ENCODE peak calls at places on chromosomes 4 and X, in four cellular contexts. L is neuronal stem cell, P is psoas muscle, D is ovary. B is an unnamed sample.

GRCh38 chrX:57817302-57817701 is 93.0 kb downstream of the ZXDA start:
- DNase-seq in D (no peak), P (no peak), L (no peak), B (no peak)

GRCh38 chr4:142548491-142548890 is 297.6 kb downstream of the INPP4B start:
- DNase-seq in D (no peak), P (no peak), L (no peak), B (no peak)

GRCh38 chr4:6373541-6374410 is 98.6 kb downstream of the PPP2R2C start:
- DNase-seq in D (no peak), P (no peak), L (no peak), B (no peak)

GRCh38 chr4:1009647-1010521 is 1.5 kb upstream of the FGFRL1 start:
- DNase-seq in D (peak; percentile 85), L (no peak), P (peak; percentile 75), B (peak; percentile 99)

GRCh38 chrX:44903107-44903506 is 30.1 kb downstream of the KDM6A start:
- DNase-seq in L (no peak), P (no peak), D (no peak), B (no peak)

GRCh38 chr4:2617955-2618354 is 81.5 kb downstream of the FAM193A start:
- DNase-seq in L (no peak), D (peak; percentile 1), P (no peak), B (no peak)

GRCh38 chr4:26459054-26459755 is 31.1 kb downstream of the CCKAR start:
- DNase-seq in P (no peak), D (no peak), L (peak; percentile 5), B (peak; percentile 52)

GRCh38 chrX:149045645-149046210 is 459.4 kb downstream of the IDS start:
- DNase-seq in P (no peak), D (no peak), L (no peak), B (no peak)

GRCh38 chrX:133868687-133869086 is 116.7 kb downstream of the GPC3 start:
- DNase-seq in L (no peak), P (no peak), D (no peak), B (no peak)

GRCh38 chr4:127140306-127140705 is 492.5 kb upstream of the INTU start:
- DNase-seq in D (no peak), P (no peak), L (no peak), B (no peak)

GRCh38 chrX:119753639-119754257 is 4.6 kb upstream of the SOWAHD start:
- DNase-seq in L (no peak), D (no peak), P (no peak), B (no peak)

GRCh38 chr4:20773144-20773997 is 73.1 kb downstream of the PACRGL start:
- DNase-seq in D (peak; percentile 26), L (peak; percentile 67), P (peak; percentile 12), B (peak; percentile 37)

GRCh38 chrX:154398668-154399526 is 720 bp downstream of the RPL10 start:
- DNase-seq in L (no peak), D (peak; percentile 86), P (peak; percentile 89), B (peak; percentile 67)

GRCh38 chr4:146029147-146029546 is 90.5 kb upstream of the ZNF827 start:
- DNase-seq in P (no peak), D (no peak), L (no peak), B (no peak)

GRCh38 chr4:17373666-17374065 is 138.2 kb downstream of the QDPR start:
- DNase-seq in P (no peak), D (no peak), L (no peak), B (no peak)

GRCh38 chr4:73770917-73771316 is 30.5 kb downstream of the CXCL8 start:
- DNase-seq in P (no peak), D (no peak), L (no peak), B (no peak)

GRCh38 chrX:119655125-119655524 is 37.8 kb downstream of the SEPTIN6 start:
- DNase-seq in L (no peak), P (peak; percentile 29), D (peak; percentile 36), B (no peak)

GRCh38 chrX:134670241-134670811 is 12.1 kb upstream of the PLAC1 start:
- DNase-seq in P (peak; percentile 12), D (no peak), L (no peak), B (peak; percentile 47)

DNA sequence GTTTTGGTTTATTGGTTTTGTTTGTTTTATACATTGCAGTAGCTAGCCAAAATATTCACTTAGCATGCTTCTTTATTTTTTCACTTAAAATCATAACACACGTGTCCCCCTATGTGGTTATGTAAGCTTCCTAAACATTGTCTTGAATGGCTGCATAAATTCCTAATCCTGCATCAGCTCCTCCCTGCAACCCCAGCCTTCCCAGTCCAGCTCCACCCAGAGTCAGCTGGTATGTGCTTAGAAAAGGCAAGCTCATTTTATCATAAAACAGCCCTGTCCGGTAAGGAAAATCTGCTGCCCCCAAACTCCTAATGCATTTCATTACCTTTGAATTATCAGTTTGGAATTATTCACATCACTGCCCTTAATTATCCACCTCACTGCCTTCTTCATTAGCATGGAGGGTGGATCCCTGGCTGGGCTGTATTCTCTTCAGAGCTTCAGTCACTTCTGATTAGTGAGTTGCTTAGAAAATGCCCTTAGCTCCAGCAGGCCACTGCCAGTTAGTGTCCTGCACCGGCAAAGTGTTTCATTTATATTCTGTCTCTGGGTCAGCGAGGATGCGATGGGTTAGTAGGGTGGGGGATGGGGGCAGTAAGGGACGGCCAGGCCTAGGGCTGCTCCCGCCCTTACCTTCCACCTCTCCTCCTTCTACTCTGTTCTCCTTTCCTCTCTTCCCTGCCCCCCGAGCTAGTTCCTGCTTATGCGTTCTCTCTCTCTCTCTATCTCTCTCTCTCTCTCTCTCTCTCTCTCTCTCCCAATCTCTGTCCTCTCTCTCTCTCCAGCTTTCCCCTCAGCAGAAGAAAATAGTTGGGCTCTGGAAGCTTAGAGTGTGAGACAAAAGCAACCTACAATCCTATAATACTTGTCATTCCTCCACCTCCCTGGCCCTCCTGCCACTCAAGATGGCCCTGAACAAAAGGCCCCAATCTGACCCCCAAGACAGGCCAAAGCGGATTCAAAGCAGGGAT is 174.8 kb upstream of the KLF3 start:
- DNase-seq in P (no peak), L (peak; percentile 91), D (no peak), B (peak; percentile 41)
- H3K4me3 ChIP-seq in P (no peak overlapping the region), L (peak overlapping the region; percentile 35), D (no peak overlapping the region), B (no peak overlapping the region)

DNA sequence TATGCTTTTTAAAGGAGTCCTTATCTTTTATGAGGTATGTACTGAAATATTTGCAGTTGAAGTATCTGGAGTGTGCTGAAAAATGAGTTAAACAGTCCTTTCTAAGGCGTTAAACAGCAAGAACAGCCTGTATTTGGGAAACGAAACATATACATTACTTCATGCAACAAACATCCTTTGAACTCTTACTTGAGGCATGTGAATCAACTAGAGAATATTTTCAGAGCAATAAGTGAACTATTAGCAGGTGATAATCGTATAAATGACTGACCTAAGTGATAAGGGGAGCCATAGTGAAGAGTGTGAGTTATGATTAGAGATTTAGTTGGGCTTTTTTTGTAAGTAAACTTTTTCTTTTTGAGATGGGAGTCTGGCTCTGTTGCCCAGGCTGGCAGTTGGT is 45.9 kb upstream of the RHOH start:
- DNase-seq in D (no peak), L (no peak), P (no peak), B (no peak)
- H3K36me3 ChIP-seq in D (no peaks in the 10 kb centered on the region), L (no peaks in the 10 kb centered on the region), P (no peaks in the 10 kb centered on the region), B (no peaks in the 10 kb centered on the region)

GRCh38 chrX:1592863-1593201 is 1.4 kb downstream of the AKAP17A start:
- DNase-seq in L (no peak), P (no peak), D (peak; percentile 74), B (peak; percentile 71)
- H3K27me3 ChIP-seq in L (no peaks in the 10 kb centered on the region), P (no peaks in the 10 kb centered on the region), D (no peaks in the 10 kb centered on the region), B (peaks cover 1% of the 10 kb centered on the region)

GRCh38 chr4:125390727-125391126 is 76.0 kb downstream of the FAT4 start:
- DNase-seq in D (no peak), L (no peak), P (no peak), B (no peak)
- H3K4me3 ChIP-seq in D (no peak overlapping the region), L (no peak overlapping the region), P (no peak overlapping the region), B (no peak overlapping the region)

GRCh38 chrX:16797358-16797757 is 11.1 kb downstream of the TXLNG start:
- DNase-seq in D (no peak), P (peak; percentile 32), L (no peak), B (no peak)
- H3K36me3 ChIP-seq in D (no peaks in the 10 kb centered on the region), P (peaks cover 3% of the 10 kb centered on the region), L (no peaks in the 10 kb centered on the region), B (peaks cover 12% of the 10 kb centered on the region)

DNA sequence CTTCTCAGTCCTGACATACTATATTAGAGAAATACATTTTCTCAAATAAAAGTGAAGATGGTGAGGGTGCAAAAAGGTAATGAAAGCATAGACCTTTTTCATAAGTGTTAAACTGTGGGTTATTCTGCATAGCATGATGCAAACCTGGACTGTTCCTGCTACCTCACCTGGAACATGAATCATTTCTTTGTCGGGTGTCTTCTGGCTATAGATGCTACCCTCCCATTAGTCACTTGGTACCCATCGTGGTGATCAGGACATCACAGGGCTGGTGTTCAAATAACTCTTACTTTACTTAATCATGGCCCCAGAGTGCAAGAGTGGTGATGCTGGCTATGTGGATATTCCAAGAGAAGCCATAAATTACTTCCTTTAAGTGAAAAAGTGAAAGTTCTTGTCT is 264.7 kb upstream of the AGA start:
- DNase-seq in L (no peak), P (no peak), D (no peak), B (no peak)
- H3K27me3 ChIP-seq in L (no peaks in the 10 kb centered on the region), P (no peaks in the 10 kb centered on the region), D (no peaks in the 10 kb centered on the region), B (no peaks in the 10 kb centered on the region)

GRCh38 chr4:168566736-168567135 is 69.9 kb downstream of the PALLD start:
- DNase-seq in D (no peak), P (no peak), L (no peak), B (no peak)

GRCh38 chr4:168569909-168570276 is 73.0 kb downstream of the PALLD start:
- DNase-seq in P (no peak), L (no peak), D (no peak), B (no peak)

GRCh38 chr4:168573870-168574269 is 77.0 kb downstream of the PALLD start:
- DNase-seq in P (no peak), D (no peak), L (no peak), B (no peak)

GRCh38 chr4:168572002-168572401 is 75.2 kb downstream of the PALLD start:
- DNase-seq in P (no peak), L (no peak), D (no peak), B (no peak)

GRCh38 chr4:168569066-168569908 is 72.4 kb downstream of the PALLD start:
- DNase-seq in L (no peak), P (no peak), D (no peak), B (no peak)
- H3K4me3 ChIP-seq in L (no peak overlapping the region), P (peak overlapping the region; percentile 45), D (no peak overlapping the region), B (no peak overlapping the region)

DNA sequence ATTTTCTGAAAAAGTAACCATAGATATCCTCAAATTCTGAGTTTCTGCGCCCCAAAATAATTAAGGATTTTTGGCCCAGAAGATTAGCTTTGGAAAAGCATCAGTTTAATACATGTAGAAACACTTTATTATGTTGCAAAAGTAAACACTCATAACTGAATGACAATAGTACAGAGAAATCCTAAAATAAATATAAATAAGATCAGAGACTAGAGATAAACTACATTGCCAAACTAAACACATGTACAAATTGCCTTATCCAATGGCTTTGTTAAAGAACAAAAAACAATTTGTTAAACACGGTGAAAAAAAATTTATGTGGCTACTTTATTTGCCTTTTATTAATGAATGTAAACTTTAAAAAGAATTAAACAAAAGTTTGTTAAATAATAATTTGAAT is 17.5 kb downstream of the SPOCK3 start:
- DNase-seq in L (no peak), P (no peak), D (no peak), B (no peak)
- H3K36me3 ChIP-seq in L (no peaks in the 10 kb centered on the region), P (no peaks in the 10 kb centered on the region), D (no peaks in the 10 kb centered on the region), B (no peaks in the 10 kb centered on the region)

DNA sequence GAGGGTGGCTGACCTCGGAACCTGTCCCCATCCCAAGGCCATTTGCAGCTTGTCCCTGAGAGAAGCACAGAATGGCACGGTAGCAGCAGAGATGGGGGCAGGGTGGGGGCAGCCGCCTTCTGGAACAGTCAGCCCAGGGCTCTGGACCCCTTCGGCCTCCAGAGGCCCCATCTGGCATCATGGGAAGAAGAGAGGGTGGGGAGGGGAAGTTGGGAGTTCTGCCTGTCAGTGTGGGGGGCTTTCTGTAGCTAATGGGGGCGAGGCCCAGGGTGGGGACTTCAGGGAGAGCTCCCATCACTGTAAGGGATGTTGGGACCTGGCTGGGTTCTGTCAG is 62.9 kb upstream of the ADRA2C start:
- DNase-seq in P (no peak), D (no peak), L (no peak), B (no peak)
- H3K27me3 ChIP-seq in P (peaks cover 31% of the 10 kb centered on the region), D (no peaks in the 10 kb centered on the region), L (no peaks in the 10 kb centered on the region), B (no peaks in the 10 kb centered on the region)

B was measured in H7.